ENCODE peak calls at places on chromosomes 4 and X, in nine cellular contexts. One of them, this sample, is unnamed.

GRCh38 chr4:2938906-2939305 is 24.3 kb downstream of the NOP14 start:
- DNase-seq in kidney: peak
- DNase-seq in T-helper 9 cell: no peak
- DNase-seq in endothelial cell: no peak
- DNase-seq in NCI-H748 treated with DMSO at 0.1 percent for 48 hours: no peak
- DNase-seq in A549: no peak
- DNase-seq in foreskin fibroblast: no peak
- DNase-seq in MV-4-11: peak
- DNase-seq in stimulated activated CD4-positive, alpha-beta T cell treated with anti-CD3 and anti-CD28 coated beads, Interleukin-15, amount 100 ng/mL, for 1 hour: no peak
- DNase-seq in this sample: no peak

GRCh38 chr4:71009091-71009490 is 15.6 kb downstream of the DCK start:
- DNase-seq in kidney: no peak
- DNase-seq in T-helper 9 cell: no peak
- DNase-seq in endothelial cell: no peak
- DNase-seq in NCI-H748 treated with DMSO at 0.1 percent for 48 hours: no peak
- DNase-seq in A549: no peak
- DNase-seq in foreskin fibroblast: peak
- DNase-seq in MV-4-11: no peak
- DNase-seq in stimulated activated CD4-positive, alpha-beta T cell treated with anti-CD3 and anti-CD28 coated beads, Interleukin-15, amount 100 ng/mL, for 1 hour: no peak
- DNase-seq in this sample: no peak

GRCh38 chrX:133796282-133796681 is 189.1 kb downstream of the GPC3 start:
- DNase-seq in kidney: no peak
- DNase-seq in T-helper 9 cell: no peak
- DNase-seq in endothelial cell: no peak
- DNase-seq in NCI-H748 treated with DMSO at 0.1 percent for 48 hours: no peak
- DNase-seq in A549: no peak
- DNase-seq in foreskin fibroblast: no peak
- DNase-seq in MV-4-11: no peak
- DNase-seq in stimulated activated CD4-positive, alpha-beta T cell treated with anti-CD3 and anti-CD28 coated beads, Interleukin-15, amount 100 ng/mL, for 1 hour: no peak
- DNase-seq in this sample: no peak

GRCh38 chrX:109409181-109409580 is 72.7 kb downstream of the GUCY2F start:
- DNase-seq in kidney: no peak
- DNase-seq in T-helper 9 cell: no peak
- DNase-seq in endothelial cell: no peak
- DNase-seq in NCI-H748 treated with DMSO at 0.1 percent for 48 hours: no peak
- DNase-seq in A549: no peak
- DNase-seq in foreskin fibroblast: no peak
- DNase-seq in MV-4-11: peak
- DNase-seq in stimulated activated CD4-positive, alpha-beta T cell treated with anti-CD3 and anti-CD28 coated beads, Interleukin-15, amount 100 ng/mL, for 1 hour: no peak
- DNase-seq in this sample: no peak

GRCh38 chr4:184598753-184599491 is 50.3 kb downstream of the CASP3 start:
- DNase-seq in kidney: no peak
- DNase-seq in T-helper 9 cell: no peak
- DNase-seq in endothelial cell: no peak
- DNase-seq in NCI-H748 treated with DMSO at 0.1 percent for 48 hours: no peak
- DNase-seq in A549: no peak
- DNase-seq in foreskin fibroblast: no peak
- DNase-seq in MV-4-11: no peak
- DNase-seq in stimulated activated CD4-positive, alpha-beta T cell treated with anti-CD3 and anti-CD28 coated beads, Interleukin-15, amount 100 ng/mL, for 1 hour: no peak
- DNase-seq in this sample: no peak

GRCh38 chrX:107707866-107708265 is 67.7 kb downstream of the TSC22D3 start:
- DNase-seq in kidney: no peak
- DNase-seq in T-helper 9 cell: no peak
- DNase-seq in endothelial cell: no peak
- DNase-seq in NCI-H748 treated with DMSO at 0.1 percent for 48 hours: no peak
- DNase-seq in A549: no peak
- DNase-seq in foreskin fibroblast: no peak
- DNase-seq in MV-4-11: no peak
- DNase-seq in stimulated activated CD4-positive, alpha-beta T cell treated with anti-CD3 and anti-CD28 coated beads, Interleukin-15, amount 100 ng/mL, for 1 hour: no peak
- DNase-seq in this sample: no peak

GRCh38 chr4:7280906-7281305 is 88.6 kb downstream of the SORCS2 start:
- DNase-seq in kidney: no peak
- DNase-seq in T-helper 9 cell: no peak
- DNase-seq in endothelial cell: no peak
- DNase-seq in NCI-H748 treated with DMSO at 0.1 percent for 48 hours: no peak
- DNase-seq in A549: no peak
- DNase-seq in foreskin fibroblast: peak
- DNase-seq in MV-4-11: no peak
- DNase-seq in stimulated activated CD4-positive, alpha-beta T cell treated with anti-CD3 and anti-CD28 coated beads, Interleukin-15, amount 100 ng/mL, for 1 hour: no peak
- DNase-seq in this sample: no peak

GRCh38 chr4:69874507-69874906 is 14.6 kb upstream of the SULT1E1 start:
- DNase-seq in kidney: no peak
- DNase-seq in T-helper 9 cell: no peak
- DNase-seq in endothelial cell: no peak
- DNase-seq in NCI-H748 treated with DMSO at 0.1 percent for 48 hours: no peak
- DNase-seq in A549: no peak
- DNase-seq in foreskin fibroblast: no peak
- DNase-seq in MV-4-11: no peak
- DNase-seq in stimulated activated CD4-positive, alpha-beta T cell treated with anti-CD3 and anti-CD28 coated beads, Interleukin-15, amount 100 ng/mL, for 1 hour: no peak
- DNase-seq in this sample: no peak

GRCh38 chr4:159283697-159284492 is 181.0 kb downstream of the RAPGEF2 start:
- DNase-seq in kidney: no peak
- DNase-seq in T-helper 9 cell: no peak
- DNase-seq in endothelial cell: no peak
- DNase-seq in NCI-H748 treated with DMSO at 0.1 percent for 48 hours: no peak
- DNase-seq in A549: no peak
- DNase-seq in foreskin fibroblast: peak
- DNase-seq in MV-4-11: no peak
- DNase-seq in stimulated activated CD4-positive, alpha-beta T cell treated with anti-CD3 and anti-CD28 coated beads, Interleukin-15, amount 100 ng/mL, for 1 hour: no peak
- DNase-seq in this sample: no peak

GRCh38 chr4:147731611-147732515 is at the start of gene ARHGAP10:
- DNase-seq in kidney: peak
- DNase-seq in T-helper 9 cell: peak
- DNase-seq in endothelial cell: peak
- DNase-seq in NCI-H748 treated with DMSO at 0.1 percent for 48 hours: no peak
- DNase-seq in A549: peak
- DNase-seq in foreskin fibroblast: peak
- DNase-seq in MV-4-11: peak
- DNase-seq in stimulated activated CD4-positive, alpha-beta T cell treated with anti-CD3 and anti-CD28 coated beads, Interleukin-15, amount 100 ng/mL, for 1 hour: peak
- DNase-seq in this sample: peak

GRCh38 chr4:44740201-44740600 is 13.8 kb upstream of the GNPDA2 start:
- DNase-seq in kidney: no peak
- DNase-seq in T-helper 9 cell: no peak
- DNase-seq in endothelial cell: no peak
- DNase-seq in NCI-H748 treated with DMSO at 0.1 percent for 48 hours: no peak
- DNase-seq in A549: no peak
- DNase-seq in foreskin fibroblast: no peak
- DNase-seq in MV-4-11: peak
- DNase-seq in stimulated activated CD4-positive, alpha-beta T cell treated with anti-CD3 and anti-CD28 coated beads, Interleukin-15, amount 100 ng/mL, for 1 hour: no peak
- DNase-seq in this sample: no peak

GRCh38 chrX:68599256-68600152 is 48.0 kb upstream of the STARD8 start:
- DNase-seq in kidney: no peak
- DNase-seq in T-helper 9 cell: no peak
- DNase-seq in endothelial cell: no peak
- DNase-seq in NCI-H748 treated with DMSO at 0.1 percent for 48 hours: no peak
- DNase-seq in A549: peak
- DNase-seq in foreskin fibroblast: peak
- DNase-seq in MV-4-11: no peak
- DNase-seq in stimulated activated CD4-positive, alpha-beta T cell treated with anti-CD3 and anti-CD28 coated beads, Interleukin-15, amount 100 ng/mL, for 1 hour: no peak
- DNase-seq in this sample: no peak

GRCh38 chr4:169372791-169373190 is 102.0 kb upstream of the SH3RF1 start:
- DNase-seq in kidney: no peak
- DNase-seq in T-helper 9 cell: no peak
- DNase-seq in endothelial cell: no peak
- DNase-seq in NCI-H748 treated with DMSO at 0.1 percent for 48 hours: no peak
- DNase-seq in A549: no peak
- DNase-seq in foreskin fibroblast: no peak
- DNase-seq in MV-4-11: no peak
- DNase-seq in stimulated activated CD4-positive, alpha-beta T cell treated with anti-CD3 and anti-CD28 coated beads, Interleukin-15, amount 100 ng/mL, for 1 hour: no peak
- DNase-seq in this sample: no peak

GRCh38 chr4:13919021-13919441 is 291.5 kb upstream of the BOD1L1 start:
- DNase-seq in kidney: no peak
- DNase-seq in T-helper 9 cell: no peak
- DNase-seq in endothelial cell: no peak
- DNase-seq in NCI-H748 treated with DMSO at 0.1 percent for 48 hours: no peak
- DNase-seq in A549: no peak
- DNase-seq in foreskin fibroblast: peak
- DNase-seq in MV-4-11: no peak
- DNase-seq in stimulated activated CD4-positive, alpha-beta T cell treated with anti-CD3 and anti-CD28 coated beads, Interleukin-15, amount 100 ng/mL, for 1 hour: no peak
- DNase-seq in this sample: no peak

GRCh38 chr4:64581422-64581821 is 172.2 kb upstream of the TECRL start:
- DNase-seq in kidney: no peak
- DNase-seq in T-helper 9 cell: no peak
- DNase-seq in endothelial cell: no peak
- DNase-seq in NCI-H748 treated with DMSO at 0.1 percent for 48 hours: no peak
- DNase-seq in A549: no peak
- DNase-seq in foreskin fibroblast: peak
- DNase-seq in MV-4-11: no peak
- DNase-seq in stimulated activated CD4-positive, alpha-beta T cell treated with anti-CD3 and anti-CD28 coated beads, Interleukin-15, amount 100 ng/mL, for 1 hour: no peak
- DNase-seq in this sample: no peak

GRCh38 chrX:4579999-4580398 is 866.5 kb upstream of the PRKX start:
- DNase-seq in kidney: no peak
- DNase-seq in T-helper 9 cell: no peak
- DNase-seq in endothelial cell: no peak
- DNase-seq in NCI-H748 treated with DMSO at 0.1 percent for 48 hours: no peak
- DNase-seq in A549: no peak
- DNase-seq in foreskin fibroblast: no peak
- DNase-seq in MV-4-11: no peak
- DNase-seq in stimulated activated CD4-positive, alpha-beta T cell treated with anti-CD3 and anti-CD28 coated beads, Interleukin-15, amount 100 ng/mL, for 1 hour: no peak
- DNase-seq in this sample: no peak

GRCh38 chrX:120790118-120790517 is 85.5 kb downstream of the CT47B1 start:
- DNase-seq in kidney: no peak
- DNase-seq in T-helper 9 cell: no peak
- DNase-seq in endothelial cell: peak
- DNase-seq in NCI-H748 treated with DMSO at 0.1 percent for 48 hours: peak
- DNase-seq in A549: peak
- DNase-seq in foreskin fibroblast: peak
- DNase-seq in MV-4-11: peak
- DNase-seq in stimulated activated CD4-positive, alpha-beta T cell treated with anti-CD3 and anti-CD28 coated beads, Interleukin-15, amount 100 ng/mL, for 1 hour: no peak
- DNase-seq in this sample: no peak

GRCh38 chr4:176499518-176499917 is 179.8 kb downstream of the SPCS3 start:
- DNase-seq in kidney: no peak
- DNase-seq in T-helper 9 cell: no peak
- DNase-seq in endothelial cell: no peak
- DNase-seq in NCI-H748 treated with DMSO at 0.1 percent for 48 hours: no peak
- DNase-seq in A549: no peak
- DNase-seq in foreskin fibroblast: peak
- DNase-seq in MV-4-11: no peak
- DNase-seq in stimulated activated CD4-positive, alpha-beta T cell treated with anti-CD3 and anti-CD28 coated beads, Interleukin-15, amount 100 ng/mL, for 1 hour: no peak
- DNase-seq in this sample: no peak

GRCh38 chr4:164251257-164251656 is 502.7 kb upstream of the SMIM31 start:
- DNase-seq in kidney: no peak
- DNase-seq in T-helper 9 cell: no peak
- DNase-seq in endothelial cell: no peak
- DNase-seq in NCI-H748 treated with DMSO at 0.1 percent for 48 hours: no peak
- DNase-seq in A549: no peak
- DNase-seq in foreskin fibroblast: no peak
- DNase-seq in MV-4-11: no peak
- DNase-seq in stimulated activated CD4-positive, alpha-beta T cell treated with anti-CD3 and anti-CD28 coated beads, Interleukin-15, amount 100 ng/mL, for 1 hour: no peak
- DNase-seq in this sample: no peak

GRCh38 chr4:185820119-185821028 is 8.4 kb upstream of the SORBS2 start:
- DNase-seq in kidney: no peak
- DNase-seq in T-helper 9 cell: no peak
- DNase-seq in endothelial cell: no peak
- DNase-seq in NCI-H748 treated with DMSO at 0.1 percent for 48 hours: no peak
- DNase-seq in A549: no peak
- DNase-seq in foreskin fibroblast: no peak
- DNase-seq in MV-4-11: no peak
- DNase-seq in stimulated activated CD4-positive, alpha-beta T cell treated with anti-CD3 and anti-CD28 coated beads, Interleukin-15, amount 100 ng/mL, for 1 hour: no peak
- DNase-seq in this sample: no peak

GRCh38 chr4:55087016-55087929 is 38.1 kb downstream of the KDR start:
- DNase-seq in kidney: no peak
- DNase-seq in T-helper 9 cell: no peak
- DNase-seq in endothelial cell: peak
- DNase-seq in NCI-H748 treated with DMSO at 0.1 percent for 48 hours: no peak
- DNase-seq in A549: no peak
- DNase-seq in foreskin fibroblast: peak
- DNase-seq in MV-4-11: no peak
- DNase-seq in stimulated activated CD4-positive, alpha-beta T cell treated with anti-CD3 and anti-CD28 coated beads, Interleukin-15, amount 100 ng/mL, for 1 hour: no peak
- DNase-seq in this sample: no peak

GRCh38 chrX:150544222-150544787 is 24.1 kb upstream of the MTM1 start:
- DNase-seq in kidney: no peak
- DNase-seq in T-helper 9 cell: no peak
- DNase-seq in endothelial cell: no peak
- DNase-seq in NCI-H748 treated with DMSO at 0.1 percent for 48 hours: no peak
- DNase-seq in A549: peak
- DNase-seq in foreskin fibroblast: no peak
- DNase-seq in MV-4-11: no peak
- DNase-seq in stimulated activated CD4-positive, alpha-beta T cell treated with anti-CD3 and anti-CD28 coated beads, Interleukin-15, amount 100 ng/mL, for 1 hour: no peak
- DNase-seq in this sample: no peak

GRCh38 chr4:151197258-151197657 is 79.7 kb upstream of the PRSS48 start:
- DNase-seq in kidney: no peak
- DNase-seq in T-helper 9 cell: no peak
- DNase-seq in endothelial cell: no peak
- DNase-seq in NCI-H748 treated with DMSO at 0.1 percent for 48 hours: no peak
- DNase-seq in A549: no peak
- DNase-seq in foreskin fibroblast: peak
- DNase-seq in MV-4-11: no peak
- DNase-seq in stimulated activated CD4-positive, alpha-beta T cell treated with anti-CD3 and anti-CD28 coated beads, Interleukin-15, amount 100 ng/mL, for 1 hour: no peak
- DNase-seq in this sample: no peak

GRCh38 chrX:119015407-119016242 is 41.2 kb downstream of the LONRF3 start:
- DNase-seq in kidney: peak
- DNase-seq in T-helper 9 cell: no peak
- DNase-seq in endothelial cell: no peak
- DNase-seq in NCI-H748 treated with DMSO at 0.1 percent for 48 hours: no peak
- DNase-seq in A549: peak
- DNase-seq in foreskin fibroblast: peak
- DNase-seq in MV-4-11: peak
- DNase-seq in stimulated activated CD4-positive, alpha-beta T cell treated with anti-CD3 and anti-CD28 coated beads, Interleukin-15, amount 100 ng/mL, for 1 hour: peak
- DNase-seq in this sample: peak

GRCh38 chrX:39852496-39852895 is 245.3 kb downstream of the BCOR start:
- DNase-seq in kidney: no peak
- DNase-seq in T-helper 9 cell: no peak
- DNase-seq in endothelial cell: no peak
- DNase-seq in NCI-H748 treated with DMSO at 0.1 percent for 48 hours: no peak
- DNase-seq in A549: no peak
- DNase-seq in foreskin fibroblast: no peak
- DNase-seq in MV-4-11: no peak
- DNase-seq in stimulated activated CD4-positive, alpha-beta T cell treated with anti-CD3 and anti-CD28 coated beads, Interleukin-15, amount 100 ng/mL, for 1 hour: no peak
- DNase-seq in this sample: no peak

GRCh38 chr4:59127748-59128147 is 2017.6 kb upstream of the IGFBP7 start:
- DNase-seq in kidney: no peak
- DNase-seq in T-helper 9 cell: no peak
- DNase-seq in endothelial cell: no peak
- DNase-seq in NCI-H748 treated with DMSO at 0.1 percent for 48 hours: no peak
- DNase-seq in A549: no peak
- DNase-seq in foreskin fibroblast: no peak
- DNase-seq in MV-4-11: no peak
- DNase-seq in stimulated activated CD4-positive, alpha-beta T cell treated with anti-CD3 and anti-CD28 coated beads, Interleukin-15, amount 100 ng/mL, for 1 hour: no peak
- DNase-seq in this sample: no peak

GRCh38 chrX:56233682-56234081 is 1.5 kb downstream of the KLF8 start:
- DNase-seq in kidney: peak
- DNase-seq in T-helper 9 cell: no peak
- DNase-seq in endothelial cell: peak
- DNase-seq in NCI-H748 treated with DMSO at 0.1 percent for 48 hours: no peak
- DNase-seq in A549: no peak
- DNase-seq in foreskin fibroblast: peak
- DNase-seq in MV-4-11: no peak
- DNase-seq in stimulated activated CD4-positive, alpha-beta T cell treated with anti-CD3 and anti-CD28 coated beads, Interleukin-15, amount 100 ng/mL, for 1 hour: no peak
- DNase-seq in this sample: no peak

GRCh38 chrX:12145402-12145801 is 7.1 kb downstream of the FRMPD4 start:
- DNase-seq in kidney: no peak
- DNase-seq in T-helper 9 cell: no peak
- DNase-seq in endothelial cell: no peak
- DNase-seq in NCI-H748 treated with DMSO at 0.1 percent for 48 hours: no peak
- DNase-seq in A549: no peak
- DNase-seq in foreskin fibroblast: no peak
- DNase-seq in MV-4-11: no peak
- DNase-seq in stimulated activated CD4-positive, alpha-beta T cell treated with anti-CD3 and anti-CD28 coated beads, Interleukin-15, amount 100 ng/mL, for 1 hour: no peak
- DNase-seq in this sample: no peak

GRCh38 chrX:10217218-10217617 is 60.4 kb downstream of the CLCN4 start:
- DNase-seq in kidney: no peak
- DNase-seq in T-helper 9 cell: no peak
- DNase-seq in endothelial cell: no peak
- DNase-seq in NCI-H748 treated with DMSO at 0.1 percent for 48 hours: no peak
- DNase-seq in A549: no peak
- DNase-seq in foreskin fibroblast: peak
- DNase-seq in MV-4-11: peak
- DNase-seq in stimulated activated CD4-positive, alpha-beta T cell treated with anti-CD3 and anti-CD28 coated beads, Interleukin-15, amount 100 ng/mL, for 1 hour: no peak
- DNase-seq in this sample: no peak